ENCODE peak calls at places on chromosomes 16 and 17, in seven cellular contexts. One of them, this sample, is unnamed.

GRCh38 chr16:23967018-23967417 is 131.2 kb downstream of the PRKCB start:
- DNase-seq in GM12892: no peak
- DNase-seq in pulmonary artery endothelial cell: no peak
- DNase-seq in ACHN: no peak
- DNase-seq in activated T-helper 9 cell treated with anti-CD3 and anti-CD28 coated beads, Interleukin-2, amount 50 U/mL, for 16 hours: no peak
- DNase-seq in adipocyte: no peak
- DNase-seq in effector memory CD4-positive, alpha-beta T cell: no peak
- DNase-seq in this sample: no peak

GRCh38 chr17:47663997-47664941 is 14.6 kb downstream of the KPNB1 start:
- DNase-seq in effector memory CD4-positive, alpha-beta T cell: peak; percentile 45
- DNase-seq in GM12892: no peak
- DNase-seq in activated T-helper 9 cell treated with anti-CD3 and anti-CD28 coated beads, Interleukin-2, amount 50 U/mL, for 16 hours: peak; percentile 30
- DNase-seq in adipocyte: peak; percentile 82
- DNase-seq in ACHN: peak; percentile 79
- DNase-seq in pulmonary artery endothelial cell: peak; percentile 27
- DNase-seq in this sample: peak; percentile 35

GRCh38 chr17:63932008-63932561 is at the start of gene CD79B:
- DNase-seq in pulmonary artery endothelial cell: no peak
- DNase-seq in effector memory CD4-positive, alpha-beta T cell: no peak
- DNase-seq in adipocyte: no peak
- DNase-seq in GM12892: peak; percentile 98
- DNase-seq in ACHN: no peak
- DNase-seq in activated T-helper 9 cell treated with anti-CD3 and anti-CD28 coated beads, Interleukin-2, amount 50 U/mL, for 16 hours: no peak
- DNase-seq in this sample: no peak

GRCh38 chr17:2081564-2081963 is 26.7 kb downstream of the HIC1 start:
- DNase-seq in adipocyte: no peak
- DNase-seq in pulmonary artery endothelial cell: no peak
- DNase-seq in GM12892: no peak
- DNase-seq in effector memory CD4-positive, alpha-beta T cell: no peak
- DNase-seq in activated T-helper 9 cell treated with anti-CD3 and anti-CD28 coated beads, Interleukin-2, amount 50 U/mL, for 16 hours: no peak
- DNase-seq in ACHN: no peak
- DNase-seq in this sample: no peak

GRCh38 chr16:68750243-68750642 is 13.2 kb downstream of the CDH1 start:
- DNase-seq in GM12892: no peak
- DNase-seq in activated T-helper 9 cell treated with anti-CD3 and anti-CD28 coated beads, Interleukin-2, amount 50 U/mL, for 16 hours: no peak
- DNase-seq in effector memory CD4-positive, alpha-beta T cell: no peak
- DNase-seq in pulmonary artery endothelial cell: no peak
- DNase-seq in ACHN: no peak
- DNase-seq in adipocyte: no peak
- DNase-seq in this sample: no peak

GRCh38 chr17:38509008-38509771 is 80.9 kb downstream of the ARHGAP23 start:
- DNase-seq in effector memory CD4-positive, alpha-beta T cell: peak; percentile 41
- DNase-seq in pulmonary artery endothelial cell: peak; percentile 57
- DNase-seq in ACHN: no peak
- DNase-seq in activated T-helper 9 cell treated with anti-CD3 and anti-CD28 coated beads, Interleukin-2, amount 50 U/mL, for 16 hours: peak; percentile 58
- DNase-seq in GM12892: peak; percentile 90
- DNase-seq in adipocyte: peak; percentile 93
- DNase-seq in this sample: peak; percentile 80

GRCh38 chr16:89370081-89370511 is 120.3 kb downstream of the ANKRD11 start:
- DNase-seq in pulmonary artery endothelial cell: no peak
- DNase-seq in activated T-helper 9 cell treated with anti-CD3 and anti-CD28 coated beads, Interleukin-2, amount 50 U/mL, for 16 hours: no peak
- DNase-seq in ACHN: no peak
- DNase-seq in GM12892: no peak
- DNase-seq in adipocyte: peak; percentile 63
- DNase-seq in effector memory CD4-positive, alpha-beta T cell: no peak
- DNase-seq in this sample: no peak

GRCh38 chr16:84535408-84535807 is 30.9 kb upstream of the MEAK7 start:
- DNase-seq in GM12892: no peak
- DNase-seq in adipocyte: no peak
- DNase-seq in ACHN: no peak
- DNase-seq in activated T-helper 9 cell treated with anti-CD3 and anti-CD28 coated beads, Interleukin-2, amount 50 U/mL, for 16 hours: no peak
- DNase-seq in effector memory CD4-positive, alpha-beta T cell: no peak
- DNase-seq in pulmonary artery endothelial cell: no peak
- DNase-seq in this sample: no peak

GRCh38 chr16:59964232-59964924 is 1230.3 kb upstream of the GOT2 start:
- DNase-seq in ACHN: no peak
- DNase-seq in pulmonary artery endothelial cell: no peak
- DNase-seq in activated T-helper 9 cell treated with anti-CD3 and anti-CD28 coated beads, Interleukin-2, amount 50 U/mL, for 16 hours: no peak
- DNase-seq in effector memory CD4-positive, alpha-beta T cell: no peak
- DNase-seq in adipocyte: no peak
- DNase-seq in GM12892: no peak
- DNase-seq in this sample: no peak

GRCh38 chr17:73342057-73342522 is 30.3 kb upstream of the CDC42EP4 start:
- DNase-seq in activated T-helper 9 cell treated with anti-CD3 and anti-CD28 coated beads, Interleukin-2, amount 50 U/mL, for 16 hours: no peak
- DNase-seq in ACHN: peak; percentile 88
- DNase-seq in GM12892: no peak
- DNase-seq in effector memory CD4-positive, alpha-beta T cell: no peak
- DNase-seq in adipocyte: peak; percentile 96
- DNase-seq in pulmonary artery endothelial cell: peak; percentile 76
- DNase-seq in this sample: no peak

GRCh38 chr17:2337811-2338657 is 733 bp downstream of the SGSM2 start:
- DNase-seq in activated T-helper 9 cell treated with anti-CD3 and anti-CD28 coated beads, Interleukin-2, amount 50 U/mL, for 16 hours: peak; percentile 42
- DNase-seq in ACHN: peak; percentile 78
- DNase-seq in adipocyte: peak; percentile 84
- DNase-seq in GM12892: peak; percentile 72
- DNase-seq in effector memory CD4-positive, alpha-beta T cell: peak; percentile 58
- DNase-seq in pulmonary artery endothelial cell: no peak
- DNase-seq in this sample: no peak

GRCh38 chr16:407253-407652 is 5.6 kb downstream of the DECR2 start:
- DNase-seq in GM12892: no peak
- DNase-seq in adipocyte: no peak
- DNase-seq in activated T-helper 9 cell treated with anti-CD3 and anti-CD28 coated beads, Interleukin-2, amount 50 U/mL, for 16 hours: no peak
- DNase-seq in ACHN: no peak
- DNase-seq in pulmonary artery endothelial cell: no peak
- DNase-seq in effector memory CD4-positive, alpha-beta T cell: no peak
- DNase-seq in this sample: no peak

GRCh38 chr16:30951785-30952184 is 2.9 kb downstream of the ORAI3 start:
- DNase-seq in ACHN: no peak
- DNase-seq in effector memory CD4-positive, alpha-beta T cell: no peak
- DNase-seq in GM12892: no peak
- DNase-seq in adipocyte: peak; percentile 83
- DNase-seq in pulmonary artery endothelial cell: no peak
- DNase-seq in activated T-helper 9 cell treated with anti-CD3 and anti-CD28 coated beads, Interleukin-2, amount 50 U/mL, for 16 hours: no peak
- DNase-seq in this sample: no peak

GRCh38 chr17:77425791-77426641 is 285.2 kb downstream of the SEC14L1 start:
- DNase-seq in GM12892: no peak
- DNase-seq in ACHN: peak; percentile 87
- DNase-seq in activated T-helper 9 cell treated with anti-CD3 and anti-CD28 coated beads, Interleukin-2, amount 50 U/mL, for 16 hours: peak; percentile 63
- DNase-seq in effector memory CD4-positive, alpha-beta T cell: no peak
- DNase-seq in adipocyte: no peak
- DNase-seq in pulmonary artery endothelial cell: no peak
- DNase-seq in this sample: no peak

GRCh38 chr16:35744716-35745115 is 2285.3 kb downstream of the TP53TG3F start:
- DNase-seq in effector memory CD4-positive, alpha-beta T cell: no peak
- DNase-seq in GM12892: no peak
- DNase-seq in ACHN: peak; percentile 86
- DNase-seq in pulmonary artery endothelial cell: no peak
- DNase-seq in adipocyte: no peak
- DNase-seq in activated T-helper 9 cell treated with anti-CD3 and anti-CD28 coated beads, Interleukin-2, amount 50 U/mL, for 16 hours: no peak
- DNase-seq in this sample: no peak

GRCh38 chr16:89172901-89173628 is 1.5 kb downstream of the CDH15 start:
- DNase-seq in adipocyte: no peak
- DNase-seq in activated T-helper 9 cell treated with anti-CD3 and anti-CD28 coated beads, Interleukin-2, amount 50 U/mL, for 16 hours: no peak
- DNase-seq in ACHN: no peak
- DNase-seq in effector memory CD4-positive, alpha-beta T cell: no peak
- DNase-seq in GM12892: no peak
- DNase-seq in pulmonary artery endothelial cell: no peak
- DNase-seq in this sample: no peak

GRCh38 chr17:62626719-62627218 is 701 bp upstream of the MRC2 start:
- DNase-seq in GM12892: no peak
- DNase-seq in activated T-helper 9 cell treated with anti-CD3 and anti-CD28 coated beads, Interleukin-2, amount 50 U/mL, for 16 hours: no peak
- DNase-seq in ACHN: peak; percentile 54
- DNase-seq in effector memory CD4-positive, alpha-beta T cell: no peak
- DNase-seq in pulmonary artery endothelial cell: no peak
- DNase-seq in adipocyte: peak; percentile 94
- DNase-seq in this sample: no peak

GRCh38 chr16:87691686-87692079 is 74.1 kb downstream of the KLHDC4 start:
- DNase-seq in ACHN: no peak
- DNase-seq in effector memory CD4-positive, alpha-beta T cell: no peak
- DNase-seq in GM12892: no peak
- DNase-seq in activated T-helper 9 cell treated with anti-CD3 and anti-CD28 coated beads, Interleukin-2, amount 50 U/mL, for 16 hours: no peak
- DNase-seq in pulmonary artery endothelial cell: no peak
- DNase-seq in adipocyte: no peak
- DNase-seq in this sample: no peak

GRCh38 chr17:42342242-42343008 is 45.8 kb downstream of the STAT3 start:
- DNase-seq in pulmonary artery endothelial cell: no peak
- DNase-seq in activated T-helper 9 cell treated with anti-CD3 and anti-CD28 coated beads, Interleukin-2, amount 50 U/mL, for 16 hours: peak; percentile 24
- DNase-seq in ACHN: no peak
- DNase-seq in adipocyte: peak; percentile 59
- DNase-seq in GM12892: no peak
- DNase-seq in effector memory CD4-positive, alpha-beta T cell: no peak
- DNase-seq in this sample: no peak

GRCh38 chr16:58678716-58679115 is 5.9 kb downstream of the SLC38A7 start:
- DNase-seq in GM12892: no peak
- DNase-seq in activated T-helper 9 cell treated with anti-CD3 and anti-CD28 coated beads, Interleukin-2, amount 50 U/mL, for 16 hours: no peak
- DNase-seq in pulmonary artery endothelial cell: no peak
- DNase-seq in ACHN: peak; percentile 61
- DNase-seq in adipocyte: peak; percentile 35
- DNase-seq in effector memory CD4-positive, alpha-beta T cell: no peak
- DNase-seq in this sample: no peak

GRCh38 chr17:35981246-35981645 is at the start of gene CCL16:
- DNase-seq in pulmonary artery endothelial cell: no peak
- DNase-seq in effector memory CD4-positive, alpha-beta T cell: no peak
- DNase-seq in adipocyte: no peak
- DNase-seq in ACHN: no peak
- DNase-seq in GM12892: no peak
- DNase-seq in activated T-helper 9 cell treated with anti-CD3 and anti-CD28 coated beads, Interleukin-2, amount 50 U/mL, for 16 hours: no peak
- DNase-seq in this sample: no peak

GRCh38 chr16:61617214-61617783 is 418.9 kb downstream of the CDH8 start:
- DNase-seq in pulmonary artery endothelial cell: no peak
- DNase-seq in adipocyte: no peak
- DNase-seq in ACHN: no peak
- DNase-seq in effector memory CD4-positive, alpha-beta T cell: no peak
- DNase-seq in activated T-helper 9 cell treated with anti-CD3 and anti-CD28 coated beads, Interleukin-2, amount 50 U/mL, for 16 hours: no peak
- DNase-seq in GM12892: no peak
- DNase-seq in this sample: no peak

GRCh38 chr16:1916654-1916990 is 1.6 kb downstream of the HS3ST6 start:
- DNase-seq in effector memory CD4-positive, alpha-beta T cell: no peak
- DNase-seq in activated T-helper 9 cell treated with anti-CD3 and anti-CD28 coated beads, Interleukin-2, amount 50 U/mL, for 16 hours: no peak
- DNase-seq in ACHN: no peak
- DNase-seq in adipocyte: no peak
- DNase-seq in pulmonary artery endothelial cell: no peak
- DNase-seq in GM12892: no peak
- DNase-seq in this sample: no peak

GRCh38 chr17:6868579-6868978 is 37.0 kb upstream of the TEKT1 start:
- DNase-seq in adipocyte: no peak
- DNase-seq in activated T-helper 9 cell treated with anti-CD3 and anti-CD28 coated beads, Interleukin-2, amount 50 U/mL, for 16 hours: no peak
- DNase-seq in GM12892: no peak
- DNase-seq in effector memory CD4-positive, alpha-beta T cell: no peak
- DNase-seq in pulmonary artery endothelial cell: no peak
- DNase-seq in ACHN: no peak
- DNase-seq in this sample: no peak

GRCh38 chr16:29761882-29762281 is 16.1 kb upstream of the C16orf54 start:
- DNase-seq in activated T-helper 9 cell treated with anti-CD3 and anti-CD28 coated beads, Interleukin-2, amount 50 U/mL, for 16 hours: no peak
- DNase-seq in ACHN: no peak
- DNase-seq in pulmonary artery endothelial cell: no peak
- DNase-seq in adipocyte: no peak
- DNase-seq in GM12892: no peak
- DNase-seq in effector memory CD4-positive, alpha-beta T cell: no peak
- DNase-seq in this sample: no peak

GRCh38 chr17:57035971-57036481 is 49.0 kb upstream of the AKAP1 start:
- DNase-seq in pulmonary artery endothelial cell: no peak
- DNase-seq in activated T-helper 9 cell treated with anti-CD3 and anti-CD28 coated beads, Interleukin-2, amount 50 U/mL, for 16 hours: no peak
- DNase-seq in adipocyte: no peak
- DNase-seq in effector memory CD4-positive, alpha-beta T cell: no peak
- DNase-seq in GM12892: no peak
- DNase-seq in ACHN: no peak
- DNase-seq in this sample: no peak

GRCh38 chr16:56980792-56981724 is 8.3 kb upstream of the NLRC5 start:
- DNase-seq in effector memory CD4-positive, alpha-beta T cell: no peak
- DNase-seq in GM12892: no peak
- DNase-seq in adipocyte: no peak
- DNase-seq in ACHN: no peak
- DNase-seq in activated T-helper 9 cell treated with anti-CD3 and anti-CD28 coated beads, Interleukin-2, amount 50 U/mL, for 16 hours: no peak
- DNase-seq in pulmonary artery endothelial cell: no peak
- DNase-seq in this sample: no peak

GRCh38 chr17:28897769-28898259 is 281 bp upstream of the FLOT2 start:
- DNase-seq in effector memory CD4-positive, alpha-beta T cell: no peak
- DNase-seq in adipocyte: no peak
- DNase-seq in activated T-helper 9 cell treated with anti-CD3 and anti-CD28 coated beads, Interleukin-2, amount 50 U/mL, for 16 hours: no peak
- DNase-seq in pulmonary artery endothelial cell: no peak
- DNase-seq in GM12892: no peak
- DNase-seq in ACHN: no peak
- DNase-seq in this sample: no peak

GRCh38 chr16:8808009-8808408 is 10.4 kb downstream of the PMM2 start:
- DNase-seq in pulmonary artery endothelial cell: no peak
- DNase-seq in activated T-helper 9 cell treated with anti-CD3 and anti-CD28 coated beads, Interleukin-2, amount 50 U/mL, for 16 hours: no peak
- DNase-seq in adipocyte: no peak
- DNase-seq in ACHN: no peak
- DNase-seq in effector memory CD4-positive, alpha-beta T cell: no peak
- DNase-seq in GM12892: no peak
- DNase-seq in this sample: no peak

GRCh38 chr16:22089910-22090309 is 2.4 kb upstream of the VWA3A start:
- DNase-seq in activated T-helper 9 cell treated with anti-CD3 and anti-CD28 coated beads, Interleukin-2, amount 50 U/mL, for 16 hours: no peak
- DNase-seq in effector memory CD4-positive, alpha-beta T cell: no peak
- DNase-seq in pulmonary artery endothelial cell: no peak
- DNase-seq in ACHN: no peak
- DNase-seq in GM12892: no peak
- DNase-seq in adipocyte: no peak
- DNase-seq in this sample: no peak

GRCh38 chr17:72648702-72649101 is 443.8 kb downstream of the SLC39A11 start:
- DNase-seq in ACHN: no peak
- DNase-seq in effector memory CD4-positive, alpha-beta T cell: no peak
- DNase-seq in pulmonary artery endothelial cell: no peak
- DNase-seq in adipocyte: no peak
- DNase-seq in activated T-helper 9 cell treated with anti-CD3 and anti-CD28 coated beads, Interleukin-2, amount 50 U/mL, for 16 hours: no peak
- DNase-seq in GM12892: no peak
- DNase-seq in this sample: no peak

GRCh38 chr16:58733248-58733670 is 857 bp downstream of the GOT2 start:
- DNase-seq in effector memory CD4-positive, alpha-beta T cell: no peak
- DNase-seq in pulmonary artery endothelial cell: no peak
- DNase-seq in ACHN: peak; percentile 23
- DNase-seq in activated T-helper 9 cell treated with anti-CD3 and anti-CD28 coated beads, Interleukin-2, amount 50 U/mL, for 16 hours: no peak
- DNase-seq in adipocyte: peak; percentile 69
- DNase-seq in GM12892: no peak
- DNase-seq in this sample: no peak

GRCh38 chr17:14737984-14738651 is 437.2 kb downstream of the HS3ST3B1 start:
- DNase-seq in ACHN: no peak
- DNase-seq in adipocyte: peak; percentile 97
- DNase-seq in effector memory CD4-positive, alpha-beta T cell: no peak
- DNase-seq in activated T-helper 9 cell treated with anti-CD3 and anti-CD28 coated beads, Interleukin-2, amount 50 U/mL, for 16 hours: no peak
- DNase-seq in GM12892: no peak
- DNase-seq in pulmonary artery endothelial cell: no peak
- DNase-seq in this sample: no peak